ENCODE peak calls at places on chromosomes 4 and X, in four cellular contexts. V, B, K and C are unnamed samples.
A peak's percentile ranks its signal among the peaks of the same experiment; 100 is the strongest.

GRCh38 chr4:57374866-57375595 is 264.8 kb upstream of the IGFBP7 start:
- DNase-seq in V (no peak), B (no peak), K (no peak), C (no peak)

GRCh38 chr4:118834960-118835895 is 698 bp downstream of the SEC24D start:
- DNase-seq in B (peak; percentile 87), V (peak; percentile 82), K (peak; percentile 82), C (no peak)

GRCh38 chr4:97819314-97819713 is 324.0 kb downstream of the STPG2 start:
- DNase-seq in K (no peak), B (no peak), V (no peak), C (no peak)

GRCh38 chr4:3669553-3669949 is 96.6 kb upstream of the ADRA2C start:
- DNase-seq in B (no peak), V (no peak), K (no peak), C (no peak)

GRCh38 chr4:56662782-56663468 is 18.2 kb downstream of the HOPX start:
- DNase-seq in V (no peak), K (no peak), B (no peak), C (no peak)

GRCh38 chrX:2500681-2501151 is at the start of the genes DHRSX and ZBED1:
- DNase-seq in V (no peak), K (no peak), B (peak; percentile 93), C (no peak)

GRCh38 chrX:15033909-15034308 is 160.7 kb downstream of the MOSPD2 start:
- DNase-seq in B (no peak), K (no peak), V (no peak), C (no peak)

GRCh38 chr4:142354794-142355416 is 491.2 kb downstream of the INPP4B start:
- DNase-seq in K (no peak), B (no peak), V (no peak), C (no peak)

GRCh38 chrX:23907496-23908218 is at the start of the genes APOO and CXorf58:
- DNase-seq in V (peak; percentile 93), K (peak; percentile 88), B (peak; percentile 98), C (peak; percentile 80)

GRCh38 chrX:66000178-66000577 is 39.7 kb downstream of the VSIG4 start:
- DNase-seq in B (no peak), K (no peak), V (no peak), C (no peak)

GRCh38 chrX:153708415-153708814 is 15.8 kb downstream of the BCAP31 start:
- DNase-seq in K (peak; percentile 72), V (peak; percentile 84), B (peak; percentile 81), C (peak; percentile 83)

GRCh38 chrX:48470110-48470832 is at the start of gene SLC38A5:
- DNase-seq in B (peak; percentile 70), V (no peak), K (no peak), C (no peak)
- H3K4me1 ChIP-seq in B (peaks cover 12% of the 10 kb centered on the region), V (peaks cover 42% of the 10 kb centered on the region), K (no peaks in the 10 kb centered on the region), C (no peaks in the 10 kb centered on the region)

DNA sequence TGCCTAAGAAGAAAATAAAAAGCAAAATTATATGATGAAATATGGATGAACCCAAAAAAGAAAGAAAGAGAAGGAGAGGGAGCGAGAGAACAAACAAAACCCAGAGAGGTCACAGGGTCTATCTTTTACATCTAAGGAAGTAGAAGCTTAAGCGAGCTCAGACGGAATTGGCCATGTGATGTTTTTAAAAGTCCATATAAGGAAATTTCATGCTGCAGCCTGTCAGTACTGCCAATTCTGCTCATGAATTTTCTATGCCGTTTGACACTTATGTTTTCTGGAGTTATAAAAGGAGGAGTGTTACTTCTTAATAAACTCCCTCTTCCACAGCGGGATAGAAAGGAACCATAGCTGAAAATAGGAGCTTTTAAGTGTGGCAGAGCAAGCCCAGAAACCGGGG is 32.9 kb upstream of the DCX start:
- DNase-seq in B (no peak), V (no peak), K (no peak), C (no peak)
- TF ChIP-seq CTCF in B (no peak), V (no peak), K (no peak), C (no peak)

GRCh38 chr4:36323801-36324419 is 42.5 kb downstream of the DTHD1 start:
- DNase-seq in K (no peak), B (no peak), V (no peak), C (no peak)
- H3K4me1 ChIP-seq in K (no peaks in the 10 kb centered on the region), B (peaks cover 63% of the 10 kb centered on the region), V (no peaks in the 10 kb centered on the region), C (no peaks in the 10 kb centered on the region)

GRCh38 chrX:55783723-55784122 is 66.2 kb downstream of the RRAGB start:
- DNase-seq in K (no peak), B (no peak), V (no peak), C (no peak)

GRCh38 chrX:55777596-55777995 is 60.0 kb downstream of the RRAGB start:
- DNase-seq in K (no peak), V (no peak), B (no peak), C (no peak)

DNA sequence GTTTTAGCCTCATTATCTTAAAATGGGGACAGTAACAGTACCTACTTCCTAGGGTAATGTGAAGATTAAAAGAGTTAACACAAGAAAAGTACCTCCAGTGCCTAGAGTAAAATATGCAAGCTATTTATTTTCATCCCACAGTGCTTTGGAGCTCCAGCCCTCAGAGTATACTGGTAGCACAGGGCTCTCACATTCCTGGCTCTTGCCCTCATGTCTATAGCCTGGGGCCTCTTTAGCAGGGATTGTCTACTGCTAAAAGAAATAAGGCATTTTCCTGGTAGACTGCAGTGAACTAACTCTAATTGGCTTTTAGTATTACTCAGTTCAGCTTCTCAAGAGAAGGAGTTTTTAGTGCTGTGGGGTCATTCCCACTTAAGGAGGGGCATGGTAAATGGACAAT is 60.8 kb downstream of the RRAGB start:
- DNase-seq in K (no peak), V (no peak), B (no peak), C (no peak)
- TF ChIP-seq CTCF in K (no peak), V (no peak), B (no peak), C (no peak)

DNA sequence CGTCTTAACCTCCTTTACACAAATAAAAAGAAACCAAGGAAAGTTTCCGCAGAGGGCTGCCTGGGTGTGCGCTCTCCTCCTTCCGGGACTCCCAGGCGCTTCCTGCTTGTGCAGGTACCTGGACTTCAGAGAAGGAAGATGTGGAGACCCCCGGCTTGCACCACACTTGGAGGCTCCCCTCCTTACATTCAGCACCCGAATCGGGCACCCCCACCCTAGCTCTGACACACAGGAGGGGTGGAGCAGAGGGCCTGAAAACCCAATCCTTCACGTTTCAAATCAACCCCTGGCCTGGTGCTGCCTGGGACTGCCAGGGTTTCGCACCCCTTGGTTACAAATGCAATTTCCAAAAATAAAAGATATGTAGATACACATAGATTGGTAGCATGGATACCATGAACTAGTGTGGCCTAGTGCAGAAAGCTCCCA is 3.1 kb downstream of the NKX3-2 start:
- DNase-seq in B (no peak), V (no peak), K (no peak), C (no peak)
- H3K4me1 ChIP-seq in B (peaks cover 55% of the 10 kb centered on the region), V (peaks cover 38% of the 10 kb centered on the region), K (peaks cover 23% of the 10 kb centered on the region), C (no peaks in the 10 kb centered on the region)

DNA sequence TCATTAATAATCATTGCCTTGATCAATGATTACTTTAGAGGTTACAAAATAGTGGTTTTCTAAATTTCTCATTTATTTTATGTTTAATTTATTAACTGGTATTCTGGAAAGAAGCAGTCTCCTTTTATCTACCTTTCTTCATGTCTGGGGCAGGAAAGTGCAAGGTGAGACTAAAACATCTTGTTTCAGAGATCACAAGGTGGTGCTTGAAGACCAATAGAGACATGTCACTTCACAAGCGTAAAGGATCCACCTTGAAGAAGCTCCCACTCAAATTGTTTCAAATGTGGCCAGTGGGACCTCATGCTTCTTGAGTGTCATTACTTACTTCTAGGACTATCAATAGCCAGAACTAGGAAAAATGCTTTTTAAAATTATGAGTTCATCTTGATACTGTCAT is 1568.7 kb downstream of the RPA4 start:
- DNase-seq in K (no peak), B (no peak), V (no peak), C (no peak)
- TF ChIP-seq CTCF in K (no peak), B (no peak), V (no peak), C (no peak)

GRCh38 chr4:8441499-8442091 is 1.0 kb downstream of the TRMT44 start:
- DNase-seq in V (no peak), B (no peak), K (no peak), C (no peak)
- H3K4me1 ChIP-seq in V (peaks cover 63% of the 10 kb centered on the region), B (peaks cover 60% of the 10 kb centered on the region), K (peaks cover 5% of the 10 kb centered on the region), C (peaks cover 40% of the 10 kb centered on the region)